ENCODE peak calls at places on chromosomes 6 and 20, in nine cellular contexts. P is Peyer's patch, Z is IMR-90, B is left ventricle myocardium inferior, Y is Karpas-422, M is pancreas, X is MM.1S, K is breast epithelium, O is PC-9. D is an unnamed sample.

GRCh38 chr6:1495344-1495743 is 106.0 kb downstream of the FOXF2 start:
- DNase-seq in P (no peak), Z (no peak), B (no peak), Y (no peak), M (no peak), X (no peak), K (no peak), O (no peak), D (no peak)

GRCh38 chr20:44832724-44833123 is 22.4 kb upstream of the RIMS4 start:
- DNase-seq in P (no peak), Z (no peak), B (no peak), Y (peak; percentile 75), M (no peak), X (no peak), K (no peak), O (no peak), D (no peak)

GRCh38 chr6:42079941-42080464 is 29.7 kb downstream of the TAF8 start:
- DNase-seq in P (no peak), Z (no peak), B (no peak), Y (no peak), M (no peak), X (no peak), K (no peak), O (no peak), D (no peak)

GRCh38 chr20:34997171-34997570 is 41.5 kb downstream of the MYH7B start:
- DNase-seq in P (peak; percentile 84), Z (peak; percentile 15), B (no peak), Y (no peak), M (no peak), X (no peak), K (no peak), O (no peak), D (no peak)

GRCh38 chr6:52547647-52548352 is 29.1 kb downstream of the TRAM2 start:
- DNase-seq in P (peak; percentile 86), Z (peak; percentile 75), B (no peak), Y (no peak), M (no peak), X (no peak), K (no peak), O (no peak), D (no peak)

GRCh38 chr6:162864901-162865300 is 137.1 kb downstream of the PACRG start:
- DNase-seq in P (no peak), Z (no peak), B (no peak), Y (no peak), M (no peak), X (no peak), K (no peak), O (no peak), D (no peak)

GRCh38 chr20:48405909-48406308 is 421.9 kb downstream of the PREX1 start:
- DNase-seq in P (no peak), Z (no peak), B (no peak), Y (no peak), M (no peak), X (no peak), K (no peak), O (no peak), D (no peak)

GRCh38 chr20:50295762-50296449 is 105.3 kb downstream of the CEBPB start:
- DNase-seq in P (no peak), Z (no peak), B (no peak), Y (no peak), M (no peak), X (no peak), K (no peak), O (peak; percentile 52), D (no peak)

GRCh38 chr6:5125152-5126006 is 40.2 kb downstream of the PPP1R3G start:
- DNase-seq in P (no peak), Z (peak; percentile 68), B (no peak), Y (no peak), M (no peak), X (no peak), K (no peak), O (peak; percentile 76), D (no peak)

GRCh38 chr6:110484321-110484720 is 7.9 kb upstream of the SLC22A16 start:
- DNase-seq in P (no peak), Z (no peak), B (no peak), Y (no peak), M (no peak), X (no peak), K (no peak), O (no peak), D (no peak)

GRCh38 chr20:23361108-23361650 is 803 bp upstream of the GZF1 start:
- DNase-seq in P (no peak), Z (peak; percentile 24), B (no peak), Y (no peak), M (peak; percentile 28), X (no peak), K (no peak), O (no peak), D (no peak)

GRCh38 chr20:36541227-36542018 is at the start of gene MYL9:
- DNase-seq in P (peak; percentile 85), Z (peak; percentile 62), B (peak; percentile 97), Y (no peak), M (peak; percentile 70), X (no peak), K (peak; percentile 94), O (peak; percentile 68), D (no peak)

GRCh38 chr6:36856277-36856676 is 17.0 kb upstream of the CPNE5 start:
- DNase-seq in P (no peak), Z (no peak), B (peak; percentile 46), Y (no peak), M (peak; percentile 35), X (no peak), K (no peak), O (no peak), D (no peak)

GRCh38 chr20:58313366-58313765 is 3.9 kb downstream of the RAB22A start:
- DNase-seq in P (no peak), Z (no peak), B (no peak), Y (no peak), M (no peak), X (no peak), K (no peak), O (no peak), D (no peak)

GRCh38 chr20:50717974-50718761 is 13.2 kb upstream of the PARD6B start:
- DNase-seq in P (no peak), Z (no peak), B (no peak), Y (no peak), M (no peak), X (no peak), K (no peak), O (no peak), D (no peak)

GRCh38 chr6:122736166-122736565 is 43.4 kb upstream of the FABP7 start:
- DNase-seq in P (no peak), Z (no peak), B (no peak), Y (no peak), M (no peak), X (no peak), K (no peak), O (no peak), D (no peak)

DNA sequence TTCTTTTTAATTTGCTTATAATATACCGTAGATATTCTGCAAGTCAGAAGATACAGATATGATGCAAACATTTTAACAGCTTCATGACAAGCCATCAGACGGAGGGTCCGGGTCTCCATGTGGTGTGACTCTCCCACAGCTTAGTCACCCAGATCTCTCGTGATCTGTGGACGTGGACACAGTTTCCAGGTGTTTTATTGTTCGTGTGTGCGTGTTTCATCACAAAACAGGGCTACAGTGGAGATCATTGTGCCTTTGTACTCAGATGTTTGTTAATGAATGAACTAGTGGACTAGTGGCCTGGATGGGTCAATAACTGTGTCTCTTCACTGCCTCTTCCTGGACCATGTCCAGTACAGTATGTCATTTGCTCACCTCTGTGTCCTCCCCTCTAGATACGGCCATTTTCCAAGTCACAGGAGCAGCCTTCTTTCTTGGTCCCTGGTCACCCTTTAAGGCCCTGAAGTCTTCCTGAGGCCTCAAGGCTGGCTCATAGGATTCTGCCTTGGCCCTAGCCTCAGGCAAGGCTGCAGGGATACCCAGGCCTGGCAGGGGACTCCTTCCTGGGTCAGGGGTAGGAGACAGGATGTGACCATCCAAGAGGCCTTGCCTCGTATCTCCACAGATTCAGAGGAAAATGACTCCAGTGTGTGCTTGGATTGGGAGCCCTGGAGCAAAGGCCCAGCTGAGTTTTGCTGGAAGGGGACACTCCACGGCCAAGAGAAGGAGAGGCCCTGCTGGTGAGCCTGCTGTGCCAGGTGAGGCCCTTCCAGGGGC is 4.6 kb downstream of the ADIG start:
- DNase-seq in P (no peak), Z (no peak), B (no peak), Y (no peak), M (no peak), X (no peak), K (no peak), O (no peak), D (no peak)
- H3K27me3 ChIP-seq in P (no peaks in the 10 kb centered on the region), Z (peaks cover 26% of the 10 kb centered on the region), B (peaks cover 16% of the 10 kb centered on the region), Y (no peaks in the 10 kb centered on the region), M (no peaks in the 10 kb centered on the region), X (no peaks in the 10 kb centered on the region), K (no peaks in the 10 kb centered on the region), O (no peaks in the 10 kb centered on the region), D (no peaks in the 10 kb centered on the region)

DNA sequence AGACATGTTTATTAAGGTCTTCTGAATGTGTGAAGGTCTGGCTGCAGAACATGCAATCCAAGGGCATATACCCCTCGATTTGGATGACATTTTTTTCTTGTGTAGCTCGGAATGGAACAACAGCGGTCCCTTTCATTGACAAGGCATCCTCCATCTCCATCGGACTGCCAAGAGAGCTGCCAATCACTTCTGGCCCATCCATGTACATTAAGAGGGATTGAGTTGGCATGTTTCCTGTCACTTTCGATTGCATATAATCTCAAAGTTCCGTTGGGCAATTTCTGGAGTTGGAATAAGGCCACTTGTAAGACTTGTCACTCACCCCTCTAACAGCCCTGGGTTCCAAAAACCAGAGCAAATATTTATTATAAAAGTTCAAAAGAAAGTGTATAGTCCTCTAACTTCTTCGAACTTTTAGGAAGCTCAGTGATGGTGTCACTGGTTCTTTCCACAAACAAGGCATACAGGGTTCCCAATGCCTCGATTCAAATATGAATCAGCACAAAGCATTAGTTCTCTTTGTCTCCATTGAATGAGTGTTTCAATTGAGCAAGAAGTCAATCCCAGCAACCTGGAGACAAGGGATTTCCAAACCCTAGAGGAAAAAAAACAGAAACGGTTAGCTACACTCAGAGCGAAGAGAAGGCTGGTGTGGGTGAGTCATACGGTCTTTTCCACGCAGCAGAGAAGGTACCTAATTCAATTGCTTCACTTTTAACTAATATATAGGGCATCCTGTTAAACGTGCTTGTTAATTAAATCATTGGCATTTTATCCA is 10.9 kb downstream of the ZNF217 start:
- DNase-seq in P (no peak), Z (peak; percentile 95), B (no peak), Y (no peak), M (peak; percentile 16), X (no peak), K (no peak), O (peak; percentile 36), D (peak; percentile 39)
- H3K4me1 ChIP-seq in P (peaks cover 29% of the 10 kb centered on the region), Z (peaks cover 22% of the 10 kb centered on the region), B (peaks cover 96% of the 10 kb centered on the region), Y (no peaks in the 10 kb centered on the region), M (peaks cover 22% of the 10 kb centered on the region), X (peaks cover 4% of the 10 kb centered on the region), K (peaks cover 26% of the 10 kb centered on the region), O (peaks cover 99% of the 10 kb centered on the region), D (peaks cover 81% of the 10 kb centered on the region)

GRCh38 chr20:64000906-64001305 is 20.0 kb downstream of the PRPF6 start:
- DNase-seq in P (no peak), Z (no peak), B (no peak), Y (no peak), M (no peak), X (no peak), K (no peak), O (no peak), D (no peak)
- H3K36me3 ChIP-seq in P (no peaks in the 10 kb centered on the region), Z (peaks cover 68% of the 10 kb centered on the region), B (peaks cover 99% of the 10 kb centered on the region), Y (peaks cover 21% of the 10 kb centered on the region), M (peaks cover 28% of the 10 kb centered on the region), X (peaks cover 8% of the 10 kb centered on the region), K (peaks cover 5% of the 10 kb centered on the region), O (peaks cover 23% of the 10 kb centered on the region), D (peaks cover 44% of the 10 kb centered on the region)

DNA sequence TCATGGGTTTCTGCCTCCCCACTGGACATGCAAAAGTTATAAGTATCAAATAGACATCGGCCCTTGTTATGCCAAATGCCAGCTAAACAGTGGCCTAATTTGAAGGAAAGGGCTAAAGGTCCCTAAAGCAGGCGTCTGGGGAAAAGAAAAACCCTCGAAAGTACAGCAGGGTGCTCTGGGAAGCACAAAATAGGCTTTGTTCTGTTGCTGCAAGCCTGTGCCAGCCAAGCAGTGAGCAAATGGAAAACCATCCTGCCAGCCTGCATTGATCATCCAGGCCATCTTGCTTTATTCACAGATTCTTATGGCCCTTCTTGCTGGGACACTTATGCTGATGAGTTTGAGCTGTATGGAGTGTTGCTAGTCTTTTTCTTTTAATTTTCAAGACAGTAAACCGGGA is 62.2 kb upstream of the PLEKHG1 start:
- DNase-seq in P (no peak), Z (no peak), B (no peak), Y (no peak), M (no peak), X (no peak), K (no peak), O (no peak), D (no peak)
- H3K27me3 ChIP-seq in P (no peaks in the 10 kb centered on the region), Z (peaks cover 1% of the 10 kb centered on the region), B (no peaks in the 10 kb centered on the region), Y (no peaks in the 10 kb centered on the region), M (no peaks in the 10 kb centered on the region), X (no peaks in the 10 kb centered on the region), K (no peaks in the 10 kb centered on the region), O (no peaks in the 10 kb centered on the region), D (no peaks in the 10 kb centered on the region)

D was measured in CD8-positive, alpha-beta memory T cell.